ENCODE peak calls at places on chromosomes 6 and 20, in five cellular contexts. H is NCI-H187; E is lower leg skin; Z is astrocyte of the cerebellum; O is activated CD8-positive, alpha-beta memory T cell treated with anti-CD3 and anti-CD28 coated beads, Interleukin-2, amount 50 U/mL, for 4 hours. U is an unnamed sample.

GRCh38 chr6:35602133-35602946 is 86.4 kb downstream of the FKBP5 start:
- DNase-seq in H (no peak), E (no peak), Z (no peak), O (no peak), U (no peak)

GRCh38 chr20:44153636-44154043 is 33.3 kb downstream of the JPH2 start:
- DNase-seq in H (no peak), E (no peak), Z (no peak), O (no peak), U (no peak)

GRCh38 chr6:30721198-30722024 is 1.3 kb downstream of the TUBB start:
- DNase-seq in H (peak), E (peak), Z (peak), O (peak), U (peak)

GRCh38 chr6:124960757-124961467 is 1.3 kb upstream of the RNF217 start:
- DNase-seq in H (no peak), E (no peak), Z (no peak), O (no peak), U (no peak)

GRCh38 chr6:170205126-170205525 is 85.8 kb downstream of the DLL1 start:
- DNase-seq in H (no peak), E (no peak), Z (no peak), O (no peak), U (peak)

GRCh38 chr20:61993058-61993457 is 72.6 kb downstream of the TAF4 start:
- DNase-seq in H (no peak), E (no peak), Z (no peak), O (no peak), U (no peak)

GRCh38 chr6:108616544-108616943 is 55.8 kb downstream of the FOXO3 start:
- DNase-seq in H (no peak), E (no peak), Z (no peak), O (no peak), U (no peak)

GRCh38 chr6:29617782-29618557 is 15.0 kb downstream of the GABBR1 start:
- DNase-seq in H (no peak), E (no peak), Z (no peak), O (no peak), U (no peak)

GRCh38 chr6:120938876-120939231 is 395.4 kb downstream of the TBC1D32 start:
- DNase-seq in H (no peak), E (no peak), Z (no peak), O (no peak), U (no peak)

GRCh38 chr6:162962093-162962492 is 234.3 kb downstream of the PACRG start:
- DNase-seq in H (no peak), E (no peak), Z (no peak), O (no peak), U (no peak)

GRCh38 chr6:160238786-160239751 is 19.6 kb downstream of the SLC22A2 start:
- DNase-seq in H (no peak), E (no peak), Z (no peak), O (no peak), U (no peak)

GRCh38 chr6:81731814-81732213 is 20.7 kb downstream of the TENT5A start:
- DNase-seq in H (no peak), E (no peak), Z (no peak), O (no peak), U (no peak)

GRCh38 chr6:146210406-146211068 is 181.7 kb downstream of the GRM1 start:
- DNase-seq in H (no peak), E (no peak), Z (no peak), O (no peak), U (no peak)

GRCh38 chr20:63067721-63068560 is 61.2 kb upstream of the BHLHE23 start:
- DNase-seq in H (no peak), E (peak), Z (no peak), O (no peak), U (no peak)

GRCh38 chr6:145238787-145239186 is 496.5 kb downstream of the EPM2A start:
- DNase-seq in H (no peak), E (no peak), Z (no peak), O (no peak), U (no peak)

GRCh38 chr6:53651764-53652401 is 13.7 kb downstream of the KLHL31 start:
- DNase-seq in H (peak), E (peak), Z (no peak), O (peak), U (no peak)

GRCh38 chr6:1581120-1581991 is 28.4 kb upstream of the FOXC1 start:
- DNase-seq in H (no peak), E (no peak), Z (no peak), O (no peak), U (peak)

GRCh38 chr20:32035398-32035852 is 16.6 kb upstream of the HCK start:
- DNase-seq in H (no peak), E (peak), Z (no peak), O (no peak), U (no peak)

GRCh38 chr20:51014797-51015722 is 7.8 kb downstream of the KCNG1 start:
- DNase-seq in H (no peak), E (no peak), Z (peak), O (no peak), U (no peak)

GRCh38 chr20:49112596-49113274 is 66.6 kb downstream of the CSE1L start:
- DNase-seq in H (no peak), E (no peak), Z (no peak), O (no peak), U (no peak)

GRCh38 chr20:49616154-49617007 is 48.4 kb upstream of the PTGIS start:
- DNase-seq in H (no peak), E (no peak), Z (no peak), O (no peak), U (no peak)